ENCODE peak calls at places on chromosomes 2 and 18, in seven cellular contexts. B is tibial artery, E is neuronal stem cell, I is GM23338, M is right atrium auricular region, A is aorta, D is thoracic aorta. S is an unnamed sample.

GRCh38 chr2:71530246-71530986 is 77.1 kb downstream of the DYSF start:
- DNase-seq in B (no peak), E (peak), I (peak), M (no peak), A (peak), D (no peak), S (peak)

GRCh38 chr2:84963323-84963691 is 7.7 kb upstream of the KCMF1 start:
- DNase-seq in B (no peak), E (no peak), I (no peak), M (no peak), A (no peak), D (no peak), S (no peak)

GRCh38 chr2:222641336-222641735 is 14.6 kb downstream of the FARSB start:
- DNase-seq in B (no peak), E (no peak), I (no peak), M (no peak), A (no peak), D (no peak), S (no peak)

GRCh38 chr18:6591491-6591890 is 138.0 kb upstream of the ARHGAP28 start:
- DNase-seq in B (no peak), E (no peak), I (no peak), M (no peak), A (no peak), D (no peak), S (no peak)

GRCh38 chr2:163610817-163611556 is 124.8 kb downstream of the FIGN start:
- DNase-seq in B (no peak), E (no peak), I (peak), M (no peak), A (no peak), D (no peak), S (no peak)

GRCh38 chr2:124018894-124019293 is 6.2 kb upstream of the CNTNAP5 start:
- DNase-seq in B (no peak), E (no peak), I (peak), M (no peak), A (no peak), D (no peak), S (no peak)

GRCh38 chr2:24594283-24594682 is 103.2 kb downstream of the NCOA1 start:
- DNase-seq in B (no peak), E (no peak), I (no peak), M (no peak), A (no peak), D (no peak), S (no peak)

GRCh38 chr18:23519725-23520124 is 16.4 kb downstream of the RMC1 start:
- DNase-seq in B (no peak), E (no peak), I (no peak), M (no peak), A (no peak), D (no peak), S (no peak)

GRCh38 chr18:52546686-52547346 is 206.8 kb downstream of the DCC start:
- DNase-seq in B (no peak), E (no peak), I (no peak), M (no peak), A (no peak), D (no peak), S (no peak)

GRCh38 chr18:29969876-29970275 is 1072.7 kb downstream of the DSC3 start:
- DNase-seq in B (no peak), E (no peak), I (no peak), M (no peak), A (no peak), D (no peak), S (no peak)

GRCh38 chr2:182435754-182436153 is 8.9 kb upstream of the PDE1A start:
- DNase-seq in B (no peak), E (no peak), I (no peak), M (no peak), A (no peak), D (no peak), S (no peak)

GRCh38 chr2:85887566-85888019 is 1.2 kb downstream of the ST3GAL5 start:
- DNase-seq in B (peak), E (no peak), I (no peak), M (peak), A (no peak), D (no peak), S (peak)

GRCh38 chr2:61887684-61888303 is 662 bp downstream of the CCT4 start:
- DNase-seq in B (no peak), E (peak), I (peak), M (no peak), A (no peak), D (no peak), S (no peak)

DNA sequence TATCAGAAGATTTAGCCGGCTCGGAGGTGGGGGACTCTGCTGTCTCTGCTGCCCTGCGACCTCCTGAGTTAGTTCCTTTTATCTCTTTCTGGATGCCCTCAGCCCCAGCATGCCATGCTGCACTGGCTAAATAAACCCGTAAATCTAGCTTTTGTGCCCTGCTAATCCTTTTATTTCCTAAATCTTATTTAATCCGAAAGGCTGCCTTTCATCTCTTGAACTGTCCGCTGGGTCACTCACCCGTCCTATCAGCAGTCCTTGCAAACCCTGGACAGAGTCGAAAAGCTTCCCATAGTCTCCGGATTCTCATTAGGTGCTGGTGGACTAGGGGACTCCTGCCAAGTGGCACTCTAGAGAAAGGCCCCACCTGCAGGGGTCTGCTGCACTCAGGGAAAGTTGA is 122.0 kb upstream of the APCDD1 start:
- DNase-seq in B (no peak), E (peak), I (no peak), M (no peak), A (no peak), D (no peak), S (no peak)
- H3K27ac ChIP-seq in B (no peak), E (no peak), I (no peak), M (no peak), A (no peak), D (no peak), S (no peak)

DNA sequence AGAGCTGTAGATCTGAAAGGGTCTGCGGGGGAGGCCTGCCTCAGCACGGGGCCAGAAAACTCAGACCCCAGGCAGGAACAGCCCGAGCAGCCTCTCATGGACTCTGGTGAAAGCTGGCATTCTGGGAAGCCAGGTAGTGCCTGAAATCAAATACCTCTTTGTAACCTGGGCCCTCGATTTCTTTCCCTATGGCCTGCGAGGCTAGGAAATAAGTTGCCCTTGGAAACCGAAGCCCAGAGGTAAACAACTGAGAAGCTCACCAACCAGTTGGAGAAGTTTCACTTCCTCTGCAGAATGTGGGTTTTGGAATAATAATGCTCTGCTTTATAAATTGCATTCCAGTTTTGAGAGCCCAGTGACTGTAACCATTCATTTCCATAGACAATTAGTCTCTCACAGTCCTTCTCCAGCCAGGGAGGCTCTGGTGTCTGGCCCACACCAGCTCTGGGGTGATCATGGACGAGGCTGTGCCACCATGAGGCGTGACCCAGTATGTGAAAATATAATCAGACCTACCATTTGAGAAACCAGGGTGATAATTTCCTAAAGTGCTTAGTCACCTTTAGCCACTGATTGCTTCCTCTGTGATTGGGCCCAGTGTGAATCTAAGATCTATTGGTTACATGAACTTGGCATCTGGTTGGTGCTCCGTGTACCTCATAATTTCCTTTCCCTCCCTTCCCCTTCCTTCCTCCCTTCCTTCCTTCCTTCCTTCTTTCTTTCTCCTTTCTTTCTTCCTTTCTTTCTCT is 133.1 kb upstream of the PELI1 start:
- DNase-seq in B (no peak), E (no peak), I (peak), M (no peak), A (no peak), D (no peak), S (no peak)
- H3K27ac ChIP-seq in B (no peak), E (no peak), I (peak), M (peak), A (no peak), D (no peak), S (no peak)

GRCh38 chr18:48589797-48590519 is 51.1 kb downstream of the CTIF start:
- DNase-seq in B (peak), E (no peak), I (no peak), M (no peak), A (peak), D (peak), S (peak)
- H3K27ac ChIP-seq in B (peak), E (no peak), I (no peak), M (peak), A (no peak), D (peak), S (no peak)

GRCh38 chr2:120548627-120549026 is 187.0 kb upstream of the GLI2 start:
- DNase-seq in B (no peak), E (no peak), I (no peak), M (no peak), A (peak), D (no peak), S (peak)
- H3K27ac ChIP-seq in B (no peak), E (no peak), I (no peak), M (peak), A (no peak), D (no peak), S (peak)

GRCh38 chr2:224038830-224039079 is 331 bp downstream of the SERPINE2 start:
- DNase-seq in B (no peak), E (no peak), I (no peak), M (no peak), A (no peak), D (no peak), S (no peak)

GRCh38 chr2:224039770-224040088 is 643 bp upstream of the SERPINE2 start:
- DNase-seq in B (no peak), E (no peak), I (peak), M (no peak), A (no peak), D (no peak), S (no peak)

GRCh38 chr2:224039080-224039769 is at the start of gene SERPINE2:
- DNase-seq in B (peak), E (peak), I (peak), M (peak), A (peak), D (no peak), S (no peak)

GRCh38 chr2:224036731-224037376 is 2.2 kb downstream of the SERPINE2 start:
- DNase-seq in B (no peak), E (no peak), I (no peak), M (no peak), A (no peak), D (no peak), S (no peak)

DNA sequence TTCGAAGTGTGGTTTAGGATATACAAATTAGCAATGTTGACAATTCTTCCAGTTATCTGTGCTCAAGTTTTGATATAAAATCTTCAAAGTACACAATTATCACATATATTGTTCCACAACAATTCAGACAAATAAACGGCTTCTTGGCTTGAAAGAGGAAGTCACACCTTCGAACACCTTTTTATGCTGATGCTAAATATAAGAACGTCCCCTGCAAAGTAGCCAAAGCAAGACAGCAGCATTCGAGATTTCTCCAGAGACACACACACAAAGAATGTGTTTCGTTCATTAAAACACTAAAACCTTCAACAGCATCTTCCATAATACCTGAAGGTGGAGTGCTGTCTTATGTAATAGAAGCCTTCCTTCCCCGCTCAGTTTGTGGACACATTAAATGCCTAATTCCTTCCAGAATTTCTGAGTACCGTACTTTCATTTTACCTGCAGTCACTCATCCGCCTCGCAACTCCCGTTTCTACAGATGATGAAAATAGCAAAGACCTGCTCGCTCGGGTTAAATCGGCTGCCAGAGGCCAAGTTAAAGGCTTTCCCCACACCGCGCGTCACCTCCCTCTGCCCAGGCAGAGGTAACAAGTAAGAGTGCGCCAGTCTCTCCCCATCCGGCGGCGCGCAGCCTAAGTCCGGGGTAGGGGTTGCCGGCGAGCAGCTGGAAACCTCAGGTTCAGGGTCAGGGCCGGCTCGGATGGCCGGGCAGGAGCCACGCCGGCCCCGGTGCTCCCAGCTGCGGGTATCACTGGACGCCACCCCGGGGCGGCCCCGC is 847 bp downstream of the SERPINE2 start:
- DNase-seq in B (no peak), E (peak), I (peak), M (no peak), A (peak), D (no peak), S (no peak)
- H3K27ac ChIP-seq in B (peak), E (no peak), I (no peak), M (peak), A (no peak), D (no peak), S (no peak)

GRCh38 chr2:18456026-18456425 is 104.4 kb downstream of the RDH14 start:
- DNase-seq in B (peak), E (no peak), I (peak), M (no peak), A (no peak), D (no peak), S (no peak)

GRCh38 chr2:18455256-18455862 is 105.1 kb downstream of the RDH14 start:
- DNase-seq in B (no peak), E (no peak), I (peak), M (no peak), A (no peak), D (no peak), S (peak)

GRCh38 chr2:18454692-18455255 is 105.7 kb downstream of the RDH14 start:
- DNase-seq in B (peak), E (no peak), I (no peak), M (no peak), A (no peak), D (peak), S (no peak)
- H3K27ac ChIP-seq in B (peak), E (no peak), I (peak), M (peak), A (peak), D (peak), S (peak)

DNA sequence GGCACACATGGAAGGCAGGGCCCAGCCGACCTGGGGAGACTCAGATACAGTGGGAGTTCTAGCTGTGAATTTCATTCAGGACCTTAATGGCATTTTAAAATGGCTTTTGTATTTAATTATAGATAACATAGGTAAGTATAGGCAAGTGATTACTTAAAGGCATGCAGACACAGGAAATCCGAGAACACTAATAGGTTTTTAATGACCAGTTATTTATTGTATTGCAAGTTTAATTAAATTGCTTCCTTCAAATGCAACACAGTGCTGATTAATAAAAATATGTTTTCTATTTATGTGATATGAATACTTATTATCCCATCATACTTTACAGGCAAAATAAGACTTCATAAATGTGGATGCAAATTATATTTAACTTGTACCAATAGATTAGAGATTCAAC is 19.7 kb upstream of the SH3RF3 start:
- DNase-seq in B (no peak), E (no peak), I (no peak), M (no peak), A (no peak), D (no peak), S (no peak)
- H3K27ac ChIP-seq in B (no peak), E (no peak), I (no peak), M (no peak), A (no peak), D (no peak), S (no peak)

GRCh38 chr2:240921319-240922233 is 15.4 kb downstream of the CROCC2 start:
- DNase-seq in B (peak), E (no peak), I (no peak), M (peak), A (peak), D (peak), S (peak)
- H3K27ac ChIP-seq in B (peak), E (no peak), I (no peak), M (no peak), A (no peak), D (no peak), S (no peak)

DNA sequence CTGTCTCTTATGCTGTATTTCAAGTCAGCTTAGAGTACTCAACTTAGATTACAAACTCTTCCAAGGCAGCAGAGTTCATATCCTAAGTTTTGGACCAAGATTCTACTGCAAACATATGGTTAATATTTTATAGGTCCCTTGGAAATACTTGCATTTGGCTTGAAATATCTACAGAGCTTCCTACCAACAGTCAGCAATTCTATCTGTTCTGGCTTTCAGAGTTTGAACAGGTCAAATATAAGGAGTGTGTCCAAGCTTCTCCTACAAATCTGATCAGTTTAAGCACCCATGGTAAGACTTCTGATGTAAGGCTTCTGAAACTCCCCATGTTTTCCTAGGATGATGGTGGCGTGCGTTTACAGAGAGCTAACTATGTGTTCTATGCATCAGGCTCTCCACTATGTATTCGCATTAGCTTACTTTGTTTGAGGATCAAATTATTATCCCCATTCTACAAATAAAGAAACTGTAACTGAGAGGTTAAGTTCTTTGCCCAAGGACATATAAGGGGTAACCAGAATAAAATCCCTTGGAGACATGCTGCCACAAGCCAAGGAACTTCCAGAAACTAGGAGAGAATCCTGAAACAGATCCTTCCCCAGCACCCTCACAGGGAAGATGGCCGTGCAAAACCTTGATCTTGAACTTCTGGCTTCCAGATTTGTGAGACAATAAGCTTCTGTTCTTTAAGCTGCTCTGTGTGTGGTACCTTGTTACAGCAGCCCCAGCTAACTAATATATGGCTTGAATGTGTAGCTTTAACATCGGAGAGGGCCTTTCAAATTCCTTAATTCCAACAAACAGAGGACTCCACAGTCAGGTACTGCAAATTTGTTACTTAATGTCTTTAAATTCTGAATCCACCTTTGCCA is 55.1 kb downstream of the ATP8B1 start:
- DNase-seq in B (no peak), E (no peak), I (peak), M (no peak), A (no peak), D (no peak), S (no peak)
- H3K27ac ChIP-seq in B (no peak), E (no peak), I (no peak), M (no peak), A (peak), D (peak), S (no peak)